ENCODE peak calls at places on chromosomes 4 and X, in seven cellular contexts. H, K, I, A, W, U and P are unnamed samples. For H3K36me3, the result is how much of the 10 kb centered on the place peaks cover.

GRCh38 chr4:174592985-174593335 is 70.7 kb upstream of the HPGD start:
- DNase-seq in A (no peak), H (no peak), K (peak), W (no peak), I (no peak), U (no peak), P (no peak)

GRCh38 chr4:88765729-88766128 is 68.1 kb upstream of the NAP1L5 start:
- DNase-seq in W (no peak), U (peak), H (no peak), I (peak), A (no peak), K (peak), P (peak)

GRCh38 chrX:45172890-45173289 is 27.8 kb downstream of the DIPK2B start:
- DNase-seq in I (no peak), H (no peak), W (peak), U (no peak), A (no peak), K (peak), P (no peak)

GRCh38 chr4:70041652-70042286 is 8.5 kb upstream of the HTN1 start:
- DNase-seq in W (no peak), U (no peak), I (no peak), A (no peak), K (no peak), H (no peak), P (no peak)

GRCh38 chrX:70482300-70482699 is 37.7 kb downstream of the DLG3 start:
- DNase-seq in A (no peak), K (no peak), U (no peak), I (no peak), H (no peak), W (no peak), P (no peak)

GRCh38 chr4:4659871-4660651 is 118.2 kb upstream of the STX18 start:
- DNase-seq in W (no peak), H (no peak), I (no peak), K (peak), A (no peak), U (no peak), P (no peak)

GRCh38 chrX:19579485-19579884 is 64.2 kb upstream of the MAP3K15 start:
- DNase-seq in U (no peak), I (no peak), W (no peak), H (no peak), A (no peak), K (peak), P (no peak)

GRCh38 chr4:118280501-118281218 is 72.1 kb downstream of the PRSS12 start:
- DNase-seq in K (peak), U (no peak), A (peak), H (peak), W (peak), I (peak), P (no peak)

GRCh38 chr4:41358626-41359025 is 101.9 kb downstream of the UCHL1 start:
- DNase-seq in I (peak), W (no peak), U (no peak), K (no peak), H (no peak), A (no peak), P (no peak)

GRCh38 chr4:149911995-149912394 is 96.4 kb upstream of the IQCM start:
- DNase-seq in K (peak), H (no peak), U (no peak), I (no peak), A (no peak), W (no peak), P (no peak)

GRCh38 chr4:136136566-136136965 is 1395.7 kb downstream of the PCDH18 start:
- DNase-seq in U (no peak), H (no peak), I (no peak), A (no peak), W (no peak), K (no peak), P (no peak)

GRCh38 chrX:48919947-48920712 is 1.3 kb upstream of the PIM2 start:
- DNase-seq in W (no peak), K (no peak), I (no peak), A (no peak), U (no peak), H (no peak), P (no peak)

GRCh38 chrX:97563531-97564133 is 679.9 kb downstream of the RPA4 start:
- DNase-seq in U (no peak), K (peak), W (no peak), H (no peak), A (peak), I (peak), P (no peak)

GRCh38 chrX:13087322-13088154 is 43.1 kb upstream of the FAM9C start:
- DNase-seq in H (no peak), W (no peak), K (peak), A (peak), U (no peak), I (no peak), P (no peak)

GRCh38 chr4:20248155-20248558 is 3.5 kb upstream of the SLIT2 start:
- DNase-seq in K (no peak), U (no peak), A (no peak), I (no peak), H (peak), W (peak), P (no peak)

DNA sequence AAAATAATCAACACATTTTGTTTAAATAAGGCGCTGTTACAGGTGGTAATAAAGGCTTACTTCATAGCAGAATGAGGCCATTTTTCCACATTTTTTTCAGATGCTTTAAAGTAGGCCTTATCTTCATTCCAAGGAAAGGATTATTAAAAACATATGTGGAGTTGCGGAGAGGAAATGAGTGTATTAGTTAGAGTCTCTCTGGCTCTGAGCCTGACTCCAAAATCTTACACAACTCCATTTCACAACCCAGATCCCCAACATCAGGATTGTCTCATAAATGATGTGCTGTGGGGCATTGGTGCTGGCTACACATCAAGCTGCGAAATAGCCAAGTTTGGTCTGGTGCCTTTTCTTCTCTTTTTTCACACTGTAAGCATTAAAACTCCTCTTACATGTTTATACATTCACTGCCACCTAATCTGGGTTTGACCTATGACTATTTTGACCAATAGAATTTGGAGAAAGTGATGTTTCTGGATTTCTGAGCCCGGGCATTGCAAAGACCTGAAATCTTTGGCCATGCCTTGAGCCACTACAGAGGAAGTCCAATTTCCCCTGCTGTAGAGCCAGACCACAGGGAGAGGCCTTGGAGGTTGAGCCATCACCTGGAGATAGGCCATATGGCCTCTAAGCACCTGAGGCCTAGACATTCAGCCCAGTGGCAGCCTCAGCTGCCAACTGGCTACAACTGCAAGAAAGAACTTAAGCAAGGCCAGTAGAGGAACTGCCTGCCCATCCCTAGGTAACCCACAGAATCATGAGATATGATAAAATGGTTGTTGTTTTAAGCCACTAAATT is 16.7 kb upstream of the SOD3 start:
- DNase-seq in A (no peak), W (no peak), U (peak), I (no peak), K (peak), H (no peak), P (no peak)
- H3K36me3 ChIP-seq in A (under half), W (under half), U (under half), I (under half), K (under half), H (under half), P (under half)

GRCh38 chr4:2818351-2818939 is 25.2 kb upstream of the ADD1 start:
- DNase-seq in U (no peak), H (no peak), K (no peak), W (peak), I (peak), A (no peak), P (no peak)
- H3K27ac ChIP-seq in U (no peak), H (no peak), K (no peak), W (no peak), I (peak), A (no peak), P (peak)

DNA sequence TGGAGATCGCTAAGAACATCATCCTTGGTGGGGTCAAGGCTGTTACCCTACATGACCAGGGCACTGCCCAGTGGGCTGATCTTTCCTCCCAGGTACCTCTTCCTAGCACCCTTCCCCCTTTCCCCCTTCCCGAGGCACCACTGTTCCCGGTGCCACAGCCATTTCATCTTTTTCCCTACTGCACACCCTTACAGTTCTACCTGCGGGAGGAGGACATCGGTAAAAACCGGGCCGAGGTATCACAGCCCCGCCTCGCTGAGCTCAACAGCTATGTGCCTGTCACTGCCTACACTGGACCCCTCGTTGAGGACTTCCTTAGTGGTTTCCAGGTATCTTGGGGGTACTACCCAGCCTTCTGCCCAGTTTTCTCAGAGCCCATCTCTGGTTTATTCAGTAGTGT is 5.7 kb downstream of the UBA1 start:
- DNase-seq in K (no peak), H (no peak), I (no peak), U (no peak), A (no peak), W (no peak), P (no peak)
- H3K36me3 ChIP-seq in K (under half), H (under half), I (half or more), U (half or more), A (under half), W (under half), P (half or more)

GRCh38 chr4:152308925-152309324 is 227.0 kb downstream of the FBXW7 start:
- DNase-seq in H (no peak), A (no peak), U (no peak), W (no peak), K (no peak), I (no peak), P (no peak)
- H3K27ac ChIP-seq in H (no peak), A (no peak), U (no peak), W (no peak), K (no peak), I (no peak), P (no peak)